ENCODE peak calls at places on chromosomes 12 and 14, in five cellular contexts. N is neural progenitor cell, K is AG04450, J is GM12878, S is AG10803. Z is an unnamed sample.
A peak's percentile ranks its signal among the peaks of the same experiment; 100 is the strongest.

GRCh38 chr12:26281320-26281719 is 85.9 kb downstream of the SSPN start:
- DNase-seq in S (peak; percentile 79), J (no peak), K (no peak), N (no peak), Z (no peak)

GRCh38 chr14:65128096-65128495 is 25.8 kb upstream of the MAX start:
- DNase-seq in J (no peak), K (no peak), N (no peak), S (peak; percentile 23), Z (no peak)

GRCh38 chr12:127729381-127729780 is 537.6 kb upstream of the TMEM132C start:
- DNase-seq in K (no peak), J (no peak), S (peak; percentile 37), N (no peak), Z (peak; percentile 26)

GRCh38 chr12:21769311-21769710 is 5.2 kb downstream of the KCNJ8 start:
- DNase-seq in J (no peak), N (no peak), S (peak; percentile 30), K (no peak), Z (no peak)

GRCh38 chr14:29390046-29390841 is 537.4 kb downstream of the PRKD1 start:
- DNase-seq in K (no peak), S (no peak), N (peak; percentile 89), J (no peak), Z (no peak)

GRCh38 chr12:44000309-44000952 is 164.6 kb downstream of the TMEM117 start:
- DNase-seq in J (no peak), K (peak; percentile 6), S (peak; percentile 55), N (peak; percentile 84), Z (no peak)

GRCh38 chr12:49131051-49131972 is at the start of gene TUBA1B:
- DNase-seq in S (peak; percentile 85), N (peak; percentile 98), K (peak; percentile 63), J (peak; percentile 48), Z (peak; percentile 53)

GRCh38 chr14:98964171-98964570 is 307.8 kb downstream of the BCL11B start:
- DNase-seq in S (no peak), J (no peak), N (no peak), K (no peak), Z (no peak)

GRCh38 chr12:57726884-57727757 is 11.4 kb downstream of the AGAP2 start:
- DNase-seq in K (no peak), N (peak; percentile 40), J (no peak), S (no peak), Z (no peak)

GRCh38 chr12:83256581-83256980 is 569.9 kb downstream of the TMTC2 start:
- DNase-seq in J (no peak), N (no peak), K (no peak), S (no peak), Z (no peak)

GRCh38 chr12:83265798-83266197 is 579.1 kb downstream of the TMTC2 start:
- DNase-seq in K (no peak), N (no peak), S (no peak), J (no peak), Z (no peak)

GRCh38 chr12:83261998-83262397 is 575.3 kb downstream of the TMTC2 start:
- DNase-seq in J (no peak), K (no peak), S (no peak), N (no peak), Z (no peak)
- TF ChIP-seq CTCF in J (peak; percentile 25), K (no peak), S (no peak), N (peak; percentile 28), Z (no peak)

DNA sequence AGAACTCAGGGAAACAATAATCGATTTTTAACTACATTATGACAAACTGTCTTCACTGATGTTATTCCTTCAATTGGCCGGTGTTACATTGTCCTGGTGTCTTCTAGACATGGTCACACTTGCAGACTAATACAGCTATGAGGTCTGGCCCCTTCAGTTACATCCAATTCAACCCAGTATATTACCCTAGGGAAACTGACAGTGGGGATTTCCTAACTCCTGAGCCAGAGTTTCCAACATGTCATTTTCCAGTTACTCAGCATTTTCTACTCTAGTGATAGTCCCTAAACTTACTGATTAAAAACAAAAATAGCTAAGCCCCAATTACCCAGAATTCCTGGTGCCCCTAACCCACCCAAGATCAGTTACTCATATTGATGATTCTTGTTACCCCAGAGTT is 21.1 kb downstream of the IFNG start:
- DNase-seq in K (no peak), J (no peak), S (no peak), N (no peak), Z (no peak)
- H3K4me3 ChIP-seq in K (no peak overlapping the region), J (no peak overlapping the region), S (no peak overlapping the region), N (no peak overlapping the region), Z (no peak overlapping the region)

DNA sequence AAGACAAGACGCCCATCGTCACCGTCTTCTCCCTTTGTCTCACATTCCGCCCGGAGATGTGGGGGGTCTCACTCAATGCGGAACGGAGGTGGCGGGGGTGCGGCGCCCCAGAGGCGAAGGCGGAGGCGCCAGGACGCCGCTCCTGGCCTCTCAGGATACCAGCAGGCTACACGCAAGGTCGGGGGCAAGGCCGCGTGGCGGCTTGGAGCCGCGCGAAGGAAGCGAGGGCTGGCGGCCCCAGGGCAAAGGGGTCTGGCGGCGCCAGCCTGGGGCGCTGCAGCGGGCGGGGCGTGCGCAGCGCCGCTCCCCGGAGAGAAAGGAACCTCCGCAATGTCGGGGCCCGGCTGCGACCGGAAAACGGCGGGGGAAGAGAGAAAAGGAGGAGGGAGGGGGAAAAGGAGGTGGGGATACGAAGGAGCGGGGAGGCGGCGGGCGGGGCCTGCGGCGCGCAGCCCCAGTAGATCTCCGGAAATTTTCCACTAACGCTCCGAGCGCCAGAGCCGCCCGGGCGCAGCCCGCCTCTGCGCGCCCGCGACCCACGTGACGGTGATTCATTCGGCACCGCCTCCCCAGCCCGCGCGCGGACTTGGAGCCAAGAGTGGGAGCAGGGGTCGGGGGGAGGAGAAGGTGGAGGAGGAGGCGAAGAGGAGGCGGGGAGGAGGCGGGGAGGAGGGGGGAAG is 10.5 kb upstream of the SLC38A2 start:
- DNase-seq in J (peak; percentile 81), N (peak; percentile 90), K (peak; percentile 94), S (peak; percentile 98), Z (peak; percentile 92)
- TF ChIP-seq CTCF in J (peak; percentile 39), N (peak; percentile 31), K (peak; percentile 18), S (peak; percentile 6), Z (peak; percentile 3)

GRCh38 chr12:62817556-62818271 is 117.2 kb downstream of the PPM1H start:
- DNase-seq in J (no peak), S (peak; percentile 13), K (no peak), N (no peak), Z (peak; percentile 88)

GRCh38 chr12:62816624-62817023 is 118.3 kb downstream of the PPM1H start:
- DNase-seq in S (no peak), N (no peak), J (no peak), K (no peak), Z (no peak)

GRCh38 chr12:62814243-62814642 is 120.7 kb downstream of the PPM1H start:
- DNase-seq in K (no peak), J (no peak), N (no peak), S (no peak), Z (no peak)

GRCh38 chr12:62808166-62808879 is 126.6 kb downstream of the PPM1H start:
- DNase-seq in N (no peak), K (no peak), J (no peak), S (no peak), Z (no peak)

GRCh38 chr12:62813031-62813829 is 121.7 kb downstream of the PPM1H start:
- DNase-seq in K (peak; percentile 38), S (peak; percentile 75), J (no peak), N (peak; percentile 87), Z (peak; percentile 52)
- H3K4me3 ChIP-seq in K (peak overlapping the region; percentile 2), S (peak overlapping the region; percentile 31), J (no peak overlapping the region), N (no peak overlapping the region), Z (no peak overlapping the region)

GRCh38 chr12:59151243-59151642 is 230.9 kb upstream of the LRIG3 start:
- DNase-seq in K (no peak), S (peak; percentile 64), J (no peak), N (no peak), Z (no peak)

GRCh38 chr12:59155448-59155847 is 235.1 kb upstream of the LRIG3 start:
- DNase-seq in N (no peak), S (no peak), K (no peak), J (no peak), Z (no peak)

GRCh38 chr12:59149995-59150642 is 229.8 kb upstream of the LRIG3 start:
- DNase-seq in J (peak; percentile 21), K (peak; percentile 43), N (peak; percentile 91), S (peak; percentile 86), Z (peak; percentile 69)
- TF ChIP-seq CTCF in J (peak; percentile 99), K (peak; percentile 94), N (peak; percentile 100), S (peak; percentile 100), Z (peak; percentile 82)

Z was measured in astrocyte of the cerebellum.